ENCODE peak calls at places on chromosomes 7 and 10, in eight cellular contexts. T is nephron progenitor cell, E is MCF 10A, F is activated gamma-delta T cell, V is GM13977, Z is fibroblast of lung, M is AG09309, R is body of pancreas. N is an unnamed sample.

GRCh38 chr10:98489561-98490481 is 43.1 kb upstream of the HPS1 start:
- DNase-seq in Z (no peak), F (no peak), T (no peak), R (no peak), V (no peak), E (peak; percentile 47), M (no peak), N (no peak)

GRCh38 chr7:148772297-148773089 is 73.8 kb downstream of the CUL1 start:
- DNase-seq in T (no peak), V (no peak), E (peak; percentile 81), R (no peak), F (no peak), M (peak; percentile 67), Z (peak; percentile 94), N (peak; percentile 9)

GRCh38 chr10:58755688-58756087 is 243.0 kb downstream of the BICC1 start:
- DNase-seq in R (no peak), Z (peak; percentile 92), T (no peak), M (peak; percentile 64), F (no peak), E (peak; percentile 83), V (no peak), N (no peak)

GRCh38 chr7:74092964-74093339 is 9.3 kb downstream of the LIMK1 start:
- DNase-seq in Z (peak; percentile 59), F (no peak), R (peak; percentile 36), M (no peak), T (no peak), V (peak; percentile 85), E (no peak), N (no peak)

GRCh38 chr7:13991791-13992620 is 2.5 kb upstream of the ETV1 start:
- DNase-seq in V (no peak), Z (peak; percentile 24), M (no peak), R (no peak), T (no peak), E (no peak), F (no peak), N (no peak)

GRCh38 chr10:67297637-67298181 is 371.9 kb downstream of the LRRTM3 start:
- DNase-seq in T (no peak), E (no peak), Z (no peak), R (no peak), F (no peak), V (no peak), M (no peak), N (no peak)

GRCh38 chr7:22372863-22373262 is 15.9 kb upstream of the RAPGEF5 start:
- DNase-seq in F (no peak), V (no peak), R (peak; percentile 68), T (no peak), Z (no peak), E (no peak), M (no peak), N (no peak)

GRCh38 chr7:142873281-142873784 is 12.2 kb downstream of the TRPV6 start:
- DNase-seq in R (peak; percentile 53), F (no peak), V (peak; percentile 57), M (no peak), E (no peak), Z (no peak), T (peak; percentile 33), N (no peak)

GRCh38 chr7:2227699-2228098 is 5.0 kb downstream of the MAD1L1 start:
- DNase-seq in Z (no peak), M (no peak), R (no peak), T (no peak), E (no peak), F (no peak), V (no peak), N (no peak)

GRCh38 chr7:123580406-123581161 is 21.0 kb upstream of the ASB15 start:
- DNase-seq in E (peak; percentile 68), R (peak; percentile 28), T (peak; percentile 11), V (peak; percentile 11), Z (peak; percentile 42), M (peak; percentile 13), F (no peak), N (no peak)

GRCh38 chr10:99461230-99461629 is 30.8 kb upstream of the GOT1 start:
- DNase-seq in F (no peak), Z (peak; percentile 58), T (no peak), V (no peak), E (peak; percentile 50), M (no peak), R (no peak), N (no peak)

N was measured in T-helper 22 cell.